ENCODE peak calls at places on chromosomes 12 and 14, in eight cellular contexts. E is kidney tubule cell; H is mucosa of gallbladder; V is activated T-cell treated with anti-CD3 and anti-CD28 coated beads, Interleukin-2, amount 50 U/mL, for 72 hours; P is Panc1; Z is substantia nigra; W is HEK293T; F is hepatocyte. U is an unnamed sample.

GRCh38 chr14:68146812-68147211 is 327.2 kb downstream of the RAD51B start:
- DNase-seq in E (peak; percentile 97), H (peak; percentile 41), F (peak; percentile 37), Z (no peak), W (no peak), V (no peak), P (no peak), U (no peak)

GRCh38 chr12:503111-503761 is 43.5 kb downstream of the B4GALNT3 start:
- DNase-seq in V (no peak), P (no peak), H (peak; percentile 74), E (peak; percentile 89), Z (no peak), F (peak; percentile 87), W (no peak), U (no peak)

GRCh38 chr12:6452908-6453630 is 1.2 kb downstream of the TAPBPL start:
- DNase-seq in W (no peak), V (no peak), Z (no peak), P (no peak), H (peak; percentile 32), E (peak; percentile 60), F (no peak), U (no peak)

GRCh38 chr12:29700761-29701481 is 82.8 kb downstream of the TMTC1 start:
- DNase-seq in Z (no peak), P (no peak), E (no peak), V (no peak), F (no peak), W (no peak), H (no peak), U (no peak)

GRCh38 chr12:57215668-57216013 is 953 bp upstream of the NXPH4 start:
- DNase-seq in H (no peak), F (no peak), Z (no peak), P (no peak), V (no peak), W (no peak), E (peak; percentile 38), U (no peak)

GRCh38 chr12:89454080-89454848 is 70.3 kb downstream of the GALNT4 start:
- DNase-seq in V (no peak), W (no peak), H (no peak), Z (no peak), P (no peak), E (no peak), F (no peak), U (no peak)

GRCh38 chr14:51317373-51317772 is 77.3 kb downstream of the TMX1 start:
- DNase-seq in V (no peak), W (no peak), Z (no peak), P (no peak), E (no peak), F (no peak), H (no peak), U (no peak)

GRCh38 chr12:65490193-65490592 is 211.7 kb downstream of the MSRB3 start:
- DNase-seq in W (no peak), H (no peak), Z (no peak), E (peak; percentile 51), P (no peak), F (no peak), V (no peak), U (no peak)

GRCh38 chr14:91904956-91905645 is 37.8 kb upstream of the TC2N start:
- DNase-seq in F (no peak), V (no peak), H (no peak), Z (no peak), E (no peak), W (no peak), P (no peak), U (no peak)

GRCh38 chr14:31596691-31597090 is 35.5 kb downstream of the NUBPL start:
- DNase-seq in V (no peak), P (no peak), Z (no peak), W (no peak), E (no peak), H (no peak), F (no peak), U (no peak)

GRCh38 chr12:124837958-124838803 is 25.5 kb downstream of the SCARB1 start:
- DNase-seq in E (peak; percentile 94), H (peak; percentile 95), F (peak; percentile 84), P (peak; percentile 41), W (peak; percentile 62), Z (no peak), V (no peak), U (peak; percentile 75)

GRCh38 chr14:37369446-37369845 is 171.7 kb downstream of the MIPOL1 start:
- DNase-seq in P (no peak), H (no peak), W (no peak), Z (no peak), E (no peak), V (no peak), F (no peak), U (no peak)

GRCh38 chr12:55957106-55957859 is 8.6 kb downstream of the PMEL start:
- DNase-seq in Z (no peak), E (no peak), H (peak; percentile 79), F (no peak), W (no peak), V (no peak), P (no peak), U (no peak)

GRCh38 chr14:98947911-98948595 is 323.9 kb downstream of the BCL11B start:
- DNase-seq in H (no peak), E (no peak), P (no peak), W (no peak), F (no peak), V (no peak), Z (no peak), U (no peak)

GRCh38 chr12:123076604-123077297 is 74.1 kb downstream of the PITPNM2 start:
- DNase-seq in W (no peak), P (no peak), F (no peak), Z (no peak), V (peak; percentile 69), E (peak; percentile 24), H (no peak), U (no peak)

GRCh38 chr14:22646570-22647254 is 2.6 kb upstream of the OR6J1 start:
- DNase-seq in V (no peak), W (no peak), Z (no peak), H (no peak), F (no peak), P (no peak), E (no peak), U (no peak)

GRCh38 chr12:110677206-110677911 is 11.6 kb downstream of the HVCN1 start:
- DNase-seq in W (no peak), H (no peak), Z (no peak), F (no peak), V (no peak), E (no peak), P (no peak), U (no peak)

GRCh38 chr12:79555006-79555925 is 135.5 kb downstream of the PAWR start:
- DNase-seq in F (peak; percentile 64), Z (no peak), V (no peak), P (no peak), H (peak; percentile 48), E (peak; percentile 93), W (no peak), U (no peak)

GRCh38 chr14:97703006-97703760 is 906.0 kb downstream of the VRK1 start:
- DNase-seq in P (no peak), V (peak; percentile 39), W (no peak), Z (no peak), F (no peak), H (no peak), E (no peak), U (no peak)

GRCh38 chr14:94144765-94145164 is 15.4 kb upstream of the IFI27L2 start:
- DNase-seq in P (no peak), V (no peak), Z (no peak), W (no peak), E (no peak), F (no peak), H (no peak), U (no peak)

GRCh38 chr12:112299704-112300103 is 82.5 kb downstream of the HECTD4 start:
- DNase-seq in P (no peak), V (no peak), F (no peak), Z (no peak), W (no peak), E (no peak), H (no peak), U (no peak)

GRCh38 chr14:72892879-72893635 is 844 bp downstream of the DPF3 start:
- DNase-seq in H (no peak), F (peak; percentile 26), V (peak; percentile 42), Z (peak; percentile 24), P (no peak), W (peak; percentile 34), E (peak; percentile 31), U (peak; percentile 45)

GRCh38 chr14:64702493-64703392 is 1.5 kb upstream of the PLEKHG3 start:
- DNase-seq in H (no peak), E (peak; percentile 73), P (no peak), Z (no peak), F (peak; percentile 84), V (no peak), W (no peak), U (no peak)

GRCh38 chr12:121718653-121719239 is 6.2 kb downstream of the TMEM120B start:
- DNase-seq in F (no peak), E (no peak), W (no peak), Z (no peak), V (no peak), H (no peak), P (no peak), U (no peak)

GRCh38 chr12:130041983-130042812 is 120.1 kb upstream of the FZD10 start:
- DNase-seq in F (peak; percentile 80), W (peak; percentile 83), V (peak; percentile 66), P (no peak), H (peak; percentile 34), E (peak; percentile 43), Z (no peak), U (peak; percentile 93)

GRCh38 chr12:44154128-44154527 is 318.2 kb downstream of the TMEM117 start:
- DNase-seq in W (no peak), V (no peak), F (no peak), H (no peak), P (no peak), Z (no peak), E (no peak), U (no peak)

U was measured in head of caudate nucleus.